ENCODE peak calls at places on chromosomes 16 and 17, in six cellular contexts. One of them, this sample, is unnamed. For H3K27me3, the result is how much of the 10 kb centered on the place peaks cover.

GRCh38 chr16:85659805-85660511 is 28.8 kb downstream of the GINS2 start:
- DNase-seq in breast epithelium: peak
- DNase-seq in CD8-positive, alpha-beta T cell: peak
- DNase-seq in fibroblast of lung: peak
- DNase-seq in adrenal gland: peak
- DNase-seq in tibial nerve: peak
- DNase-seq in this sample: peak

GRCh38 chr17:2595736-2596135 is 2.3 kb downstream of the PAFAH1B1 start:
- DNase-seq in adrenal gland: no peak
- DNase-seq in CD8-positive, alpha-beta T cell: no peak
- DNase-seq in tibial nerve: no peak
- DNase-seq in breast epithelium: no peak
- DNase-seq in fibroblast of lung: peak
- DNase-seq in this sample: no peak

GRCh38 chr16:66007717-66008116 is 358.8 kb upstream of the CDH5 start:
- DNase-seq in breast epithelium: no peak
- DNase-seq in adrenal gland: no peak
- DNase-seq in tibial nerve: no peak
- DNase-seq in CD8-positive, alpha-beta T cell: no peak
- DNase-seq in fibroblast of lung: peak
- DNase-seq in this sample: peak

GRCh38 chr17:37465058-37465616 is 24.6 kb upstream of the DUSP14 start:
- DNase-seq in tibial nerve: no peak
- DNase-seq in CD8-positive, alpha-beta T cell: no peak
- DNase-seq in fibroblast of lung: peak
- DNase-seq in breast epithelium: no peak
- DNase-seq in adrenal gland: no peak
- DNase-seq in this sample: peak

GRCh38 chr17:35879748-35880654 is at the start of gene CCL5:
- DNase-seq in tibial nerve: no peak
- DNase-seq in adrenal gland: no peak
- DNase-seq in fibroblast of lung: no peak
- DNase-seq in CD8-positive, alpha-beta T cell: no peak
- DNase-seq in breast epithelium: no peak
- DNase-seq in this sample: peak

GRCh38 chr17:27654654-27655524 is 23.9 kb downstream of the LGALS9 start:
- DNase-seq in adrenal gland: peak
- DNase-seq in fibroblast of lung: peak
- DNase-seq in CD8-positive, alpha-beta T cell: peak
- DNase-seq in breast epithelium: no peak
- DNase-seq in tibial nerve: peak
- DNase-seq in this sample: peak

GRCh38 chr16:8764486-8765250 is 32.8 kb downstream of the TMEM186 start:
- DNase-seq in tibial nerve: no peak
- DNase-seq in fibroblast of lung: no peak
- DNase-seq in CD8-positive, alpha-beta T cell: no peak
- DNase-seq in adrenal gland: no peak
- DNase-seq in breast epithelium: no peak
- DNase-seq in this sample: no peak

GRCh38 chr17:7932949-7933348 is 943 bp downstream of the CNTROB start:
- DNase-seq in tibial nerve: no peak
- DNase-seq in CD8-positive, alpha-beta T cell: no peak
- DNase-seq in adrenal gland: peak
- DNase-seq in breast epithelium: no peak
- DNase-seq in fibroblast of lung: peak
- DNase-seq in this sample: peak

GRCh38 chr17:5667871-5668270 is 83.6 kb upstream of the NLRP1 start:
- DNase-seq in tibial nerve: no peak
- DNase-seq in fibroblast of lung: no peak
- DNase-seq in breast epithelium: no peak
- DNase-seq in adrenal gland: no peak
- DNase-seq in CD8-positive, alpha-beta T cell: no peak
- DNase-seq in this sample: no peak

GRCh38 chr17:1229891-1230571 is 40.2 kb upstream of the BHLHA9 start:
- DNase-seq in CD8-positive, alpha-beta T cell: no peak
- DNase-seq in tibial nerve: no peak
- DNase-seq in breast epithelium: no peak
- DNase-seq in adrenal gland: no peak
- DNase-seq in fibroblast of lung: no peak
- DNase-seq in this sample: no peak
- H3K27me3 ChIP-seq in CD8-positive, alpha-beta T cell: under half
- H3K27me3 ChIP-seq in tibial nerve: half or more
- H3K27me3 ChIP-seq in breast epithelium: half or more
- H3K27me3 ChIP-seq in adrenal gland: under half
- H3K27me3 ChIP-seq in fibroblast of lung: under half
- H3K27me3 ChIP-seq in this sample: under half

GRCh38 chr16:74451951-74452758 is 30.9 kb upstream of the CLEC18B start:
- DNase-seq in fibroblast of lung: no peak
- DNase-seq in breast epithelium: no peak
- DNase-seq in adrenal gland: no peak
- DNase-seq in tibial nerve: no peak
- DNase-seq in CD8-positive, alpha-beta T cell: no peak
- DNase-seq in this sample: no peak
- H3K4me3 ChIP-seq in fibroblast of lung: no peak
- H3K4me3 ChIP-seq in breast epithelium: no peak
- H3K4me3 ChIP-seq in adrenal gland: no peak
- H3K4me3 ChIP-seq in tibial nerve: no peak
- H3K4me3 ChIP-seq in CD8-positive, alpha-beta T cell: no peak
- H3K4me3 ChIP-seq in this sample: no peak

DNA sequence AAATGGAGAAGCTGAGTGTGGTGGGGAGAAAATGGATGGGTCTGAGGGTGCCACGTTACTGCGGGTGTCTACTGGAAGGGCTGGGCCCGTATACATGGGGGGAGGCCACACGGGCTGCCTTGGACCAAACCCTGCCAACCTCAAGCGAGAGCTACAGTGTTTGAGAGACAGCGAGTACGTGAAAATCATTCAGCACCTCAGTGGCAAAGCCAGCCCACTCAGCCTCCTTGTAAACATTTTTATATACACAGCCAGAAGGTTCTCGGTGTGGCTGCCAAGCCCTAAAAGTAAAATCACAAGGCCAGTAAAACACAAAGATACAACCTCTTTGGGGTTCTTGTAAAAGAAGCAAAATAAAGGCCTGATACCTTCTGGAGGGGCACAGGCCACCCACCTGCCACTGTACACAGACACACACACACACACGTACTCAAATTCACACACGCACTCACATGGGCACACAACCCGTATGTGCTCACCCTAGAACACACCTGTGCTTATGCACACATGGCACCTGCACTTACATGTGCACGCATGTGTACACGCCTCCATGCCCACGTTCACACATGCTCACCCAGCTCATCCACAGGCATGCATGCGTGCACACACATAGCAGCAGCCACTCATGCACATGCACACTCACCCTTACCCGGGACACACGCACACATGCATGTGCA is 102.8 kb downstream of the GSG1L start:
- DNase-seq in adrenal gland: no peak
- DNase-seq in CD8-positive, alpha-beta T cell: no peak
- DNase-seq in tibial nerve: no peak
- DNase-seq in fibroblast of lung: no peak
- DNase-seq in breast epithelium: no peak
- DNase-seq in this sample: no peak
- H3K27me3 ChIP-seq in adrenal gland: under half
- H3K27me3 ChIP-seq in CD8-positive, alpha-beta T cell: under half
- H3K27me3 ChIP-seq in tibial nerve: under half
- H3K27me3 ChIP-seq in fibroblast of lung: under half
- H3K27me3 ChIP-seq in breast epithelium: under half
- H3K27me3 ChIP-seq in this sample: under half

DNA sequence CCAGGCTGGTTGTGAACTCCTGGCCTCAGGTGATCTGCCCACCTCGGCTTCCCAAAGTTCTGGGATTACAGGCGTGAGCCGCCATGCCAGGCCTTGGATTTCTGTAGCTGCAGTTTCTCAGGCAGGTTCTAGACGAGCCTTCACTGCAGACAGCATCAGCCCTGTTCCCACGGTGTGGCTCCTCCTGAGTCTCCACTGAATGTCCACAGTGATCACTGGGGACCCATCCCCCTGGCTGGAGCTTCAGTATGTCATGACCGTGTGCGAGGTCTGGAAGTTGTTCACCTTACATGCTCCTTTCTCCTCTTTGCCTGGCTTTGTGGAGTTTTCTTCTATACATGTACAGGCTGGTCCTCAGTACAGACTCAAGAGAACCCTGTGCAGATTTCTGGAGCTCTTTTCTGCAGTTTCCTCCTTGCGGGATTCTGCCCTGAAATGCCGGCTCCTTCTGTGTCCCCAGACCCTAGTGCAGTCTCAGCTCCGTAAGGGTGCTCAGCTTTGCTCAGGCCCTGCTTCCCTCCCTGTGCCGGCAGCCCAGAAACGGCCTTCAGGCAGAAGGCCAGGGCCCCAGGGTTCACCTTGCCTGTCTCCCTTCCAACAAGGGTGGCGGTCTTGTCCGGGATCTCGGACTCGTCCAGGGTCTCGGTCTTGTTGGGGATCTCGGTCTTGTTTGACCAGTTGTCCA is 14.3 kb upstream of the FASN start:
- DNase-seq in CD8-positive, alpha-beta T cell: no peak
- DNase-seq in breast epithelium: no peak
- DNase-seq in fibroblast of lung: no peak
- DNase-seq in tibial nerve: no peak
- DNase-seq in adrenal gland: no peak
- DNase-seq in this sample: no peak
- H3K4me3 ChIP-seq in CD8-positive, alpha-beta T cell: no peak
- H3K4me3 ChIP-seq in breast epithelium: no peak
- H3K4me3 ChIP-seq in fibroblast of lung: no peak
- H3K4me3 ChIP-seq in tibial nerve: no peak
- H3K4me3 ChIP-seq in adrenal gland: no peak
- H3K4me3 ChIP-seq in this sample: no peak

GRCh38 chr16:58807276-58807675 is 73.2 kb upstream of the GOT2 start:
- DNase-seq in CD8-positive, alpha-beta T cell: no peak
- DNase-seq in breast epithelium: no peak
- DNase-seq in fibroblast of lung: no peak
- DNase-seq in tibial nerve: no peak
- DNase-seq in adrenal gland: no peak
- DNase-seq in this sample: no peak

GRCh38 chr16:58814348-58814801 is 80.3 kb upstream of the GOT2 start:
- DNase-seq in CD8-positive, alpha-beta T cell: no peak
- DNase-seq in adrenal gland: peak
- DNase-seq in fibroblast of lung: peak
- DNase-seq in breast epithelium: no peak
- DNase-seq in tibial nerve: peak
- DNase-seq in this sample: peak

DNA sequence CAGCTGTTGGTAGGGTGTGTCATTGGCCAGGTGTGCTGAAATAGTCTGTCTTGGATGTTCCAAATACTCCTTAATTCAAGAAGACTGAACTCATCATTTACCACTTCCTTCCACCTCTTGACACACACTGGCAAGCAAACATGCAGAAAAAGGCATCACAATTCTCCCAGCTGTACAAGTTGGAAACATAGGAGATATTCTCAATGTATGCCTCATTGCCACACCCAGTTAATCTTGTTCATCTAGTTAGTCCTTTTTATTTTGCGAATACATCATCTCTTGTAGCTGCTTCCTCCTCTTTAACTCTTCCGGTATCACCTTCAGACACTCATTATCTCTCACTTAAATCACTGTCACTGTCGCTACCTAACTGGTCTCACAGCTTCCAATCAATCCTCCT is 75.1 kb upstream of the GOT2 start:
- DNase-seq in breast epithelium: no peak
- DNase-seq in tibial nerve: no peak
- DNase-seq in fibroblast of lung: no peak
- DNase-seq in adrenal gland: no peak
- DNase-seq in CD8-positive, alpha-beta T cell: no peak
- DNase-seq in this sample: peak
- H3K27me3 ChIP-seq in breast epithelium: under half
- H3K27me3 ChIP-seq in tibial nerve: under half
- H3K27me3 ChIP-seq in fibroblast of lung: under half
- H3K27me3 ChIP-seq in adrenal gland: under half
- H3K27me3 ChIP-seq in CD8-positive, alpha-beta T cell: under half
- H3K27me3 ChIP-seq in this sample: under half

GRCh38 chr17:80025140-80025539 is 10.5 kb downstream of the TBC1D16 start:
- DNase-seq in CD8-positive, alpha-beta T cell: no peak
- DNase-seq in fibroblast of lung: no peak
- DNase-seq in adrenal gland: no peak
- DNase-seq in breast epithelium: no peak
- DNase-seq in tibial nerve: no peak
- DNase-seq in this sample: peak

GRCh38 chr17:80023261-80024205 is 12.1 kb downstream of the TBC1D16 start:
- DNase-seq in breast epithelium: no peak
- DNase-seq in tibial nerve: no peak
- DNase-seq in fibroblast of lung: no peak
- DNase-seq in CD8-positive, alpha-beta T cell: no peak
- DNase-seq in adrenal gland: no peak
- DNase-seq in this sample: no peak

GRCh38 chr17:80026359-80027042 is 9.2 kb downstream of the TBC1D16 start:
- DNase-seq in adrenal gland: no peak
- DNase-seq in fibroblast of lung: no peak
- DNase-seq in CD8-positive, alpha-beta T cell: no peak
- DNase-seq in tibial nerve: peak
- DNase-seq in breast epithelium: no peak
- DNase-seq in this sample: no peak

GRCh38 chr17:80025796-80026195 is 9.9 kb downstream of the TBC1D16 start:
- DNase-seq in fibroblast of lung: peak
- DNase-seq in tibial nerve: no peak
- DNase-seq in adrenal gland: no peak
- DNase-seq in CD8-positive, alpha-beta T cell: no peak
- DNase-seq in breast epithelium: no peak
- DNase-seq in this sample: no peak

DNA sequence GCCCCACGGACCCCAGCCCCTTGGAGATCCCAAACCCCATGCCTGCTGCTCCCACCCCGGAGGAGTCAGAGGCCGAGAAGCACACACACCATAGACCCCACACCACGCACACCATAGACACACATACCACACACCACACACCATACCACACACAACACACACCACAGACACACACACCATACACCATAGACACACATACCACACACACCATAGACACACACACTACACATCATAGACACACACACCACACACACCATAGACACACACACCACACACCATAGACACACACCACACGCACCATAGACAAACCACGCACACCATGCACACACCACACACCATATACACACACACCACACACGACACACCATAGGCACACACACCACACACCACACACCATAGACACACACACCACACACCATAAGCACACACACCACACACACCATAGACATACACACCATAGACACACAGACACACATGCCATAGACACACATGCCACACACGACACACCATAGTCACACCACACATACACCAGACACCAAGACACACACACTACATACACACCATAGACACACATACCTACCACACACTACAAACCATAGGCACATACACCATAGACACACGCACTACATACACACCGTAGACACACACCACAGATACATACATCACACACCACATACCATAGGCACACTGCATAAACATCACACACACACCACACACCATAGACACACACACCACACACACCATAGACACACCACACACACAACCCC is 11.3 kb downstream of the TBC1D16 start:
- DNase-seq in adrenal gland: no peak
- DNase-seq in CD8-positive, alpha-beta T cell: no peak
- DNase-seq in fibroblast of lung: no peak
- DNase-seq in tibial nerve: no peak
- DNase-seq in breast epithelium: no peak
- DNase-seq in this sample: no peak
- H3K4me3 ChIP-seq in adrenal gland: no peak
- H3K4me3 ChIP-seq in CD8-positive, alpha-beta T cell: no peak
- H3K4me3 ChIP-seq in fibroblast of lung: no peak
- H3K4me3 ChIP-seq in tibial nerve: no peak
- H3K4me3 ChIP-seq in breast epithelium: peak
- H3K4me3 ChIP-seq in this sample: no peak

GRCh38 chr17:74002241-74002640 is 201.2 kb upstream of the RPL38 start:
- DNase-seq in tibial nerve: no peak
- DNase-seq in fibroblast of lung: no peak
- DNase-seq in adrenal gland: no peak
- DNase-seq in breast epithelium: no peak
- DNase-seq in CD8-positive, alpha-beta T cell: no peak
- DNase-seq in this sample: no peak
- H3K27me3 ChIP-seq in tibial nerve: under half
- H3K27me3 ChIP-seq in fibroblast of lung: under half
- H3K27me3 ChIP-seq in adrenal gland: under half
- H3K27me3 ChIP-seq in breast epithelium: under half
- H3K27me3 ChIP-seq in CD8-positive, alpha-beta T cell: under half
- H3K27me3 ChIP-seq in this sample: under half